ENCODE peak calls at places on chromosomes 5 and 9, in nine cellular contexts. One of them, this sample, is unnamed.
A peak's percentile ranks its signal among the peaks of the same experiment; 100 is the strongest.

GRCh38 chr9:6230037-6230778 is 14.6 kb downstream of the IL33 start:
- DNase-seq in H1: no peak
- DNase-seq in renal cortical epithelial cell: peak; percentile 22
- DNase-seq in lower leg skin: no peak
- DNase-seq in H7: no peak
- DNase-seq in activated CD8-positive, alpha-beta memory T cell treated with anti-CD3 and anti-CD28 coated beads for 24 hours: no peak
- DNase-seq in Right ventricle myocardium inferior: no peak
- DNase-seq in foreskin keratinocyte: peak; percentile 94
- DNase-seq in amniotic epithelial cell: peak; percentile 80
- DNase-seq in this sample: peak; percentile 10

GRCh38 chr5:142360607-142361120 is 35.8 kb upstream of the SPRY4 start:
- DNase-seq in foreskin keratinocyte: peak; percentile 38
- DNase-seq in H7: peak; percentile 43
- DNase-seq in renal cortical epithelial cell: peak; percentile 48
- DNase-seq in H1: no peak
- DNase-seq in Right ventricle myocardium inferior: no peak
- DNase-seq in lower leg skin: no peak
- DNase-seq in activated CD8-positive, alpha-beta memory T cell treated with anti-CD3 and anti-CD28 coated beads for 24 hours: no peak
- DNase-seq in amniotic epithelial cell: peak; percentile 76
- DNase-seq in this sample: peak; percentile 81

GRCh38 chr9:706606-707451 is 134.7 kb upstream of the DMRT1 start:
- DNase-seq in Right ventricle myocardium inferior: peak; percentile 90
- DNase-seq in activated CD8-positive, alpha-beta memory T cell treated with anti-CD3 and anti-CD28 coated beads for 24 hours: peak; percentile 70
- DNase-seq in foreskin keratinocyte: peak; percentile 57
- DNase-seq in H7: peak; percentile 77
- DNase-seq in H1: no peak
- DNase-seq in lower leg skin: peak; percentile 76
- DNase-seq in renal cortical epithelial cell: peak; percentile 61
- DNase-seq in amniotic epithelial cell: peak; percentile 73
- DNase-seq in this sample: peak; percentile 76

GRCh38 chr5:150694638-150695037 is 6.2 kb downstream of the RBM22 start:
- DNase-seq in lower leg skin: no peak
- DNase-seq in activated CD8-positive, alpha-beta memory T cell treated with anti-CD3 and anti-CD28 coated beads for 24 hours: no peak
- DNase-seq in foreskin keratinocyte: no peak
- DNase-seq in amniotic epithelial cell: peak; percentile 92
- DNase-seq in H7: no peak
- DNase-seq in Right ventricle myocardium inferior: no peak
- DNase-seq in renal cortical epithelial cell: no peak
- DNase-seq in H1: no peak
- DNase-seq in this sample: peak; percentile 53

GRCh38 chr5:11903121-11903613 is 1.1 kb downstream of the CTNND2 start:
- DNase-seq in foreskin keratinocyte: no peak
- DNase-seq in Right ventricle myocardium inferior: no peak
- DNase-seq in amniotic epithelial cell: no peak
- DNase-seq in renal cortical epithelial cell: no peak
- DNase-seq in lower leg skin: no peak
- DNase-seq in activated CD8-positive, alpha-beta memory T cell treated with anti-CD3 and anti-CD28 coated beads for 24 hours: no peak
- DNase-seq in H1: no peak
- DNase-seq in H7: no peak
- DNase-seq in this sample: no peak

GRCh38 chr5:150487199-150488061 is 20.5 kb upstream of the NDST1 start:
- DNase-seq in H7: no peak
- DNase-seq in H1: no peak
- DNase-seq in foreskin keratinocyte: peak; percentile 59
- DNase-seq in activated CD8-positive, alpha-beta memory T cell treated with anti-CD3 and anti-CD28 coated beads for 24 hours: no peak
- DNase-seq in amniotic epithelial cell: peak; percentile 47
- DNase-seq in renal cortical epithelial cell: peak; percentile 51
- DNase-seq in lower leg skin: no peak
- DNase-seq in Right ventricle myocardium inferior: no peak
- DNase-seq in this sample: no peak

GRCh38 chr9:116154976-116155699 is 1.5 kb downstream of the PAPPA start:
- DNase-seq in foreskin keratinocyte: no peak
- DNase-seq in lower leg skin: no peak
- DNase-seq in renal cortical epithelial cell: peak; percentile 36
- DNase-seq in amniotic epithelial cell: peak; percentile 86
- DNase-seq in H1: no peak
- DNase-seq in H7: peak; percentile 39
- DNase-seq in activated CD8-positive, alpha-beta memory T cell treated with anti-CD3 and anti-CD28 coated beads for 24 hours: no peak
- DNase-seq in Right ventricle myocardium inferior: no peak
- DNase-seq in this sample: peak; percentile 91

GRCh38 chr9:106653111-106653697 is 209.8 kb upstream of the ZNF462 start:
- DNase-seq in lower leg skin: peak; percentile 14
- DNase-seq in H1: no peak
- DNase-seq in Right ventricle myocardium inferior: no peak
- DNase-seq in activated CD8-positive, alpha-beta memory T cell treated with anti-CD3 and anti-CD28 coated beads for 24 hours: no peak
- DNase-seq in foreskin keratinocyte: no peak
- DNase-seq in amniotic epithelial cell: peak; percentile 2
- DNase-seq in renal cortical epithelial cell: no peak
- DNase-seq in H7: no peak
- DNase-seq in this sample: no peak

GRCh38 chr5:124343451-124343867 is 403.0 kb downstream of the ZNF608 start:
- DNase-seq in foreskin keratinocyte: peak; percentile 91
- DNase-seq in amniotic epithelial cell: peak; percentile 99
- DNase-seq in H1: no peak
- DNase-seq in Right ventricle myocardium inferior: no peak
- DNase-seq in renal cortical epithelial cell: peak; percentile 96
- DNase-seq in activated CD8-positive, alpha-beta memory T cell treated with anti-CD3 and anti-CD28 coated beads for 24 hours: no peak
- DNase-seq in lower leg skin: peak; percentile 15
- DNase-seq in H7: no peak
- DNase-seq in this sample: peak; percentile 96

GRCh38 chr9:120875643-120875953 is 1.4 kb downstream of the PHF19 start:
- DNase-seq in lower leg skin: no peak
- DNase-seq in activated CD8-positive, alpha-beta memory T cell treated with anti-CD3 and anti-CD28 coated beads for 24 hours: no peak
- DNase-seq in foreskin keratinocyte: no peak
- DNase-seq in H7: peak; percentile 73
- DNase-seq in Right ventricle myocardium inferior: no peak
- DNase-seq in amniotic epithelial cell: no peak
- DNase-seq in H1: no peak
- DNase-seq in renal cortical epithelial cell: no peak
- DNase-seq in this sample: no peak

GRCh38 chr5:43685271-43685950 is 82.4 kb downstream of the NNT start:
- DNase-seq in lower leg skin: no peak
- DNase-seq in renal cortical epithelial cell: no peak
- DNase-seq in amniotic epithelial cell: no peak
- DNase-seq in activated CD8-positive, alpha-beta memory T cell treated with anti-CD3 and anti-CD28 coated beads for 24 hours: no peak
- DNase-seq in H1: no peak
- DNase-seq in Right ventricle myocardium inferior: no peak
- DNase-seq in H7: no peak
- DNase-seq in foreskin keratinocyte: no peak
- DNase-seq in this sample: peak; percentile 58

GRCh38 chr5:173326501-173326960 is 1.7 kb downstream of the STC2 start:
- DNase-seq in amniotic epithelial cell: peak; percentile 89
- DNase-seq in foreskin keratinocyte: peak; percentile 89
- DNase-seq in lower leg skin: no peak
- DNase-seq in activated CD8-positive, alpha-beta memory T cell treated with anti-CD3 and anti-CD28 coated beads for 24 hours: no peak
- DNase-seq in Right ventricle myocardium inferior: no peak
- DNase-seq in H1: no peak
- DNase-seq in H7: peak; percentile 63
- DNase-seq in renal cortical epithelial cell: peak; percentile 77
- DNase-seq in this sample: peak; percentile 78

GRCh38 chr5:73938280-73938937 is 312.4 kb downstream of the ARHGEF28 start:
- DNase-seq in renal cortical epithelial cell: peak; percentile 99
- DNase-seq in H1: no peak
- DNase-seq in H7: no peak
- DNase-seq in lower leg skin: no peak
- DNase-seq in activated CD8-positive, alpha-beta memory T cell treated with anti-CD3 and anti-CD28 coated beads for 24 hours: no peak
- DNase-seq in amniotic epithelial cell: peak; percentile 94
- DNase-seq in Right ventricle myocardium inferior: no peak
- DNase-seq in foreskin keratinocyte: peak; percentile 96
- DNase-seq in this sample: peak; percentile 96

GRCh38 chr5:2032432-2032831 is 149.7 kb upstream of the IRX4 start:
- DNase-seq in foreskin keratinocyte: no peak
- DNase-seq in H7: peak; percentile 63
- DNase-seq in lower leg skin: peak; percentile 5
- DNase-seq in activated CD8-positive, alpha-beta memory T cell treated with anti-CD3 and anti-CD28 coated beads for 24 hours: no peak
- DNase-seq in H1: no peak
- DNase-seq in amniotic epithelial cell: no peak
- DNase-seq in Right ventricle myocardium inferior: no peak
- DNase-seq in renal cortical epithelial cell: no peak
- DNase-seq in this sample: no peak

GRCh38 chr9:136023401-136024225 is 62.4 kb upstream of the UBAC1 start:
- DNase-seq in foreskin keratinocyte: no peak
- DNase-seq in lower leg skin: peak; percentile 52
- DNase-seq in amniotic epithelial cell: peak; percentile 40
- DNase-seq in Right ventricle myocardium inferior: peak; percentile 88
- DNase-seq in activated CD8-positive, alpha-beta memory T cell treated with anti-CD3 and anti-CD28 coated beads for 24 hours: no peak
- DNase-seq in renal cortical epithelial cell: no peak
- DNase-seq in H7: no peak
- DNase-seq in H1: no peak
- DNase-seq in this sample: peak; percentile 63

GRCh38 chr9:70374962-70375618 is 39.4 kb downstream of the KLF9 start:
- DNase-seq in H7: no peak
- DNase-seq in amniotic epithelial cell: no peak
- DNase-seq in Right ventricle myocardium inferior: no peak
- DNase-seq in renal cortical epithelial cell: no peak
- DNase-seq in foreskin keratinocyte: no peak
- DNase-seq in H1: no peak
- DNase-seq in lower leg skin: no peak
- DNase-seq in activated CD8-positive, alpha-beta memory T cell treated with anti-CD3 and anti-CD28 coated beads for 24 hours: no peak
- DNase-seq in this sample: no peak

GRCh38 chr9:34559616-34560546 is 29.6 kb downstream of the CNTFR start:
- DNase-seq in renal cortical epithelial cell: peak; percentile 40
- DNase-seq in H7: peak; percentile 87
- DNase-seq in lower leg skin: peak; percentile 45
- DNase-seq in foreskin keratinocyte: peak; percentile 37
- DNase-seq in Right ventricle myocardium inferior: no peak
- DNase-seq in amniotic epithelial cell: peak; percentile 79
- DNase-seq in H1: no peak
- DNase-seq in activated CD8-positive, alpha-beta memory T cell treated with anti-CD3 and anti-CD28 coated beads for 24 hours: no peak
- DNase-seq in this sample: peak; percentile 72

GRCh38 chr5:93573627-93573974 is 7.4 kb downstream of the NR2F1-AS1 start:
- DNase-seq in foreskin keratinocyte: no peak
- DNase-seq in amniotic epithelial cell: no peak
- DNase-seq in lower leg skin: no peak
- DNase-seq in H1: no peak
- DNase-seq in activated CD8-positive, alpha-beta memory T cell treated with anti-CD3 and anti-CD28 coated beads for 24 hours: no peak
- DNase-seq in Right ventricle myocardium inferior: no peak
- DNase-seq in renal cortical epithelial cell: no peak
- DNase-seq in H7: peak; percentile 35
- DNase-seq in this sample: peak; percentile 36

GRCh38 chr5:174625591-174626365 is 98.6 kb upstream of the MSX2 start:
- DNase-seq in Right ventricle myocardium inferior: no peak
- DNase-seq in renal cortical epithelial cell: no peak
- DNase-seq in foreskin keratinocyte: no peak
- DNase-seq in amniotic epithelial cell: no peak
- DNase-seq in H1: no peak
- DNase-seq in activated CD8-positive, alpha-beta memory T cell treated with anti-CD3 and anti-CD28 coated beads for 24 hours: no peak
- DNase-seq in lower leg skin: no peak
- DNase-seq in H7: no peak
- DNase-seq in this sample: no peak

GRCh38 chr5:528625-529511 is 4.6 kb upstream of the SLC9A3 start:
- DNase-seq in Right ventricle myocardium inferior: peak; percentile 37
- DNase-seq in H7: peak; percentile 84
- DNase-seq in H1: no peak
- DNase-seq in activated CD8-positive, alpha-beta memory T cell treated with anti-CD3 and anti-CD28 coated beads for 24 hours: no peak
- DNase-seq in foreskin keratinocyte: no peak
- DNase-seq in amniotic epithelial cell: no peak
- DNase-seq in lower leg skin: no peak
- DNase-seq in renal cortical epithelial cell: no peak
- DNase-seq in this sample: no peak

GRCh38 chr9:109253637-109254284 is 67.1 kb downstream of the EPB41L4B start:
- DNase-seq in Right ventricle myocardium inferior: no peak
- DNase-seq in H7: no peak
- DNase-seq in H1: no peak
- DNase-seq in activated CD8-positive, alpha-beta memory T cell treated with anti-CD3 and anti-CD28 coated beads for 24 hours: peak; percentile 42
- DNase-seq in foreskin keratinocyte: peak; percentile 75
- DNase-seq in renal cortical epithelial cell: peak; percentile 90
- DNase-seq in lower leg skin: no peak
- DNase-seq in amniotic epithelial cell: peak; percentile 64
- DNase-seq in this sample: peak; percentile 88

GRCh38 chr9:121556580-121556979 is 56.9 kb upstream of the GGTA1 start:
- DNase-seq in H1: no peak
- DNase-seq in renal cortical epithelial cell: peak; percentile 99
- DNase-seq in H7: peak; percentile 45
- DNase-seq in amniotic epithelial cell: peak; percentile 95
- DNase-seq in Right ventricle myocardium inferior: peak; percentile 32
- DNase-seq in lower leg skin: peak; percentile 72
- DNase-seq in activated CD8-positive, alpha-beta memory T cell treated with anti-CD3 and anti-CD28 coated beads for 24 hours: no peak
- DNase-seq in foreskin keratinocyte: peak; percentile 82
- DNase-seq in this sample: peak; percentile 94

GRCh38 chr5:1443991-1444360 is 1.3 kb downstream of the SLC6A3 start:
- DNase-seq in amniotic epithelial cell: no peak
- DNase-seq in activated CD8-positive, alpha-beta memory T cell treated with anti-CD3 and anti-CD28 coated beads for 24 hours: no peak
- DNase-seq in lower leg skin: no peak
- DNase-seq in H7: peak; percentile 58
- DNase-seq in foreskin keratinocyte: no peak
- DNase-seq in H1: no peak
- DNase-seq in renal cortical epithelial cell: no peak
- DNase-seq in Right ventricle myocardium inferior: no peak
- DNase-seq in this sample: no peak

GRCh38 chr5:51651889-51652288 is 268.6 kb downstream of the ISL1 start:
- DNase-seq in Right ventricle myocardium inferior: no peak
- DNase-seq in amniotic epithelial cell: peak; percentile 59
- DNase-seq in foreskin keratinocyte: peak; percentile 75
- DNase-seq in H1: no peak
- DNase-seq in activated CD8-positive, alpha-beta memory T cell treated with anti-CD3 and anti-CD28 coated beads for 24 hours: no peak
- DNase-seq in lower leg skin: no peak
- DNase-seq in H7: no peak
- DNase-seq in renal cortical epithelial cell: peak; percentile 80
- DNase-seq in this sample: no peak

GRCh38 chr9:86660146-86660545 is 287.2 kb downstream of the GAS1 start:
- DNase-seq in lower leg skin: no peak
- DNase-seq in foreskin keratinocyte: peak; percentile 78
- DNase-seq in activated CD8-positive, alpha-beta memory T cell treated with anti-CD3 and anti-CD28 coated beads for 24 hours: no peak
- DNase-seq in H1: no peak
- DNase-seq in H7: no peak
- DNase-seq in amniotic epithelial cell: peak; percentile 92
- DNase-seq in Right ventricle myocardium inferior: no peak
- DNase-seq in renal cortical epithelial cell: peak; percentile 40
- DNase-seq in this sample: peak; percentile 95

GRCh38 chr5:71632168-71632567 is 45.0 kb downstream of the MCCC2 start:
- DNase-seq in H1: no peak
- DNase-seq in amniotic epithelial cell: no peak
- DNase-seq in lower leg skin: no peak
- DNase-seq in Right ventricle myocardium inferior: no peak
- DNase-seq in activated CD8-positive, alpha-beta memory T cell treated with anti-CD3 and anti-CD28 coated beads for 24 hours: no peak
- DNase-seq in foreskin keratinocyte: no peak
- DNase-seq in renal cortical epithelial cell: no peak
- DNase-seq in H7: no peak
- DNase-seq in this sample: no peak

GRCh38 chr5:126995689-126996088 is 34.7 kb downstream of the MARCHF3 start:
- DNase-seq in Right ventricle myocardium inferior: no peak
- DNase-seq in lower leg skin: no peak
- DNase-seq in renal cortical epithelial cell: no peak
- DNase-seq in foreskin keratinocyte: no peak
- DNase-seq in activated CD8-positive, alpha-beta memory T cell treated with anti-CD3 and anti-CD28 coated beads for 24 hours: no peak
- DNase-seq in amniotic epithelial cell: no peak
- DNase-seq in H1: no peak
- DNase-seq in H7: no peak
- DNase-seq in this sample: no peak

GRCh38 chr9:116502746-116503145 is 184.4 kb upstream of the TRIM32 start:
- DNase-seq in H7: no peak
- DNase-seq in activated CD8-positive, alpha-beta memory T cell treated with anti-CD3 and anti-CD28 coated beads for 24 hours: no peak
- DNase-seq in foreskin keratinocyte: no peak
- DNase-seq in lower leg skin: no peak
- DNase-seq in amniotic epithelial cell: no peak
- DNase-seq in renal cortical epithelial cell: no peak
- DNase-seq in H1: no peak
- DNase-seq in Right ventricle myocardium inferior: no peak
- DNase-seq in this sample: no peak

GRCh38 chr9:123343428-123344272 is 12.3 kb upstream of the CRB2 start:
- DNase-seq in lower leg skin: no peak
- DNase-seq in H7: peak; percentile 21
- DNase-seq in amniotic epithelial cell: no peak
- DNase-seq in H1: no peak
- DNase-seq in foreskin keratinocyte: no peak
- DNase-seq in activated CD8-positive, alpha-beta memory T cell treated with anti-CD3 and anti-CD28 coated beads for 24 hours: no peak
- DNase-seq in renal cortical epithelial cell: no peak
- DNase-seq in Right ventricle myocardium inferior: no peak
- DNase-seq in this sample: no peak

GRCh38 chr9:91346644-91347043 is 15.1 kb downstream of the AUH start:
- DNase-seq in foreskin keratinocyte: peak; percentile 27
- DNase-seq in lower leg skin: no peak
- DNase-seq in H1: no peak
- DNase-seq in renal cortical epithelial cell: no peak
- DNase-seq in Right ventricle myocardium inferior: no peak
- DNase-seq in H7: no peak
- DNase-seq in activated CD8-positive, alpha-beta memory T cell treated with anti-CD3 and anti-CD28 coated beads for 24 hours: no peak
- DNase-seq in amniotic epithelial cell: no peak
- DNase-seq in this sample: peak; percentile 17